ENCODE peak calls at places on chromosomes 7 and 10, in four cellular contexts. C is brain microvascular endothelial cell, R is OCI-LY7, N is H9. F is an unnamed sample.

GRCh38 chr10:28241766-28242399 is 61.0 kb downstream of the MPP7 start:
- DNase-seq in C (peak; percentile 57), R (peak; percentile 62), N (no peak), F (peak; percentile 41)

GRCh38 chr10:113273151-113273876 is 279.5 kb upstream of the HABP2 start:
- DNase-seq in C (no peak), R (no peak), N (no peak), F (peak; percentile 38)

GRCh38 chr10:32379314-32379949 is 32.5 kb upstream of the EPC1 start:
- DNase-seq in C (peak; percentile 59), R (peak; percentile 73), N (peak; percentile 36), F (peak; percentile 13)

GRCh38 chr7:6271091-6271658 is 1.2 kb downstream of the CYTH3 start:
- DNase-seq in C (no peak), R (no peak), N (peak; percentile 41), F (peak; percentile 29)

GRCh38 chr7:34453150-34453549 is 204.9 kb upstream of the NPSR1 start:
- DNase-seq in C (no peak), R (no peak), N (no peak), F (no peak)

GRCh38 chr7:43071604-43072003 is 40.8 kb upstream of the HECW1 start:
- DNase-seq in C (no peak), R (peak; percentile 73), N (peak; percentile 91), F (peak; percentile 49)

GRCh38 chr10:74171625-74172024 is 20.6 kb downstream of the ADK start:
- DNase-seq in C (peak; percentile 26), R (no peak), N (no peak), F (no peak)

GRCh38 chr7:4479367-4480039 is 202.6 kb upstream of the FOXK1 start:
- DNase-seq in C (peak; percentile 63), R (peak; percentile 51), N (peak; percentile 85), F (peak; percentile 33)

GRCh38 chr7:7421850-7422249 is 113.8 kb downstream of the COL28A1 start:
- DNase-seq in C (no peak), R (no peak), N (no peak), F (no peak)

GRCh38 chr10:102134416-102134815 is 1.6 kb downstream of the PPRC1 start:
- DNase-seq in C (no peak), R (no peak), N (no peak), F (no peak)

GRCh38 chr10:79129361-79129997 is 60.7 kb downstream of the ZMIZ1 start:
- DNase-seq in C (peak; percentile 36), R (no peak), N (peak; percentile 93), F (peak; percentile 79)
- TF ChIP-seq CTCF in C (peak; percentile 30), R (no peak), N (no peak), F (no peak)

GRCh38 chr7:1811850-1812692 is 142.0 kb downstream of the ELFN1 start:
- DNase-seq in C (no peak), R (peak; percentile 18), N (no peak), F (no peak)
- TF ChIP-seq CTCF in C (peak; percentile 28), R (peak; percentile 45), N (peak; percentile 63), F (peak; percentile 38)

DNA sequence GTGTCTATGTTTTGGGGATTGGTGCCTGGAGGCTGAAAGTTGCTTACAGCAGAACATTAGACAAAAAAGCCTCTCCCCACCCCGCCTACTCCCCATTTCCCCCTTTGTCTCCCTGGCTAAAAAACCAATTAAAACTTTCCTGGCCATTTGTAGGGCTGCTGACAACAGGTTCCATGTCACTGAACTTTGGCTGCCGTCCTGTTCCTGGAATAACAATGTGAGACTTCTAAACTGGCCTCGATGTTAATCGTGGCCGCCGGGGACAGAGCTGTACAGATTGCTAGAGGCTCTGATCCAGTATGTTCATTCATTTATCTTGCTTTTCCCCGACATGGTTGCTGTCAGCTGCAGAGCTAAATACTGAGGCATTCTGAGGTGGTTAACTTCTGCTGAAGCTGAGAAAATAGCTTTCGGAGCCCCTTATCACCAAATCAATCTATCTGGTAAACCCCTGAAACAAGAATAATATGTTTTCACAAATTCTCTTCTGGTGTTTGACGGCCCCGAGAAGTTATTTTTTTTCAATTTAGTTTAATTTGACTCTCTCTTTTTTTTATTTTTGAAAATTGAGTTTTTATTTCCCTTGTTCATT is 271.6 kb downstream of the GFRA1 start:
- DNase-seq in C (no peak), R (no peak), N (no peak), F (peak; percentile 20)
- TF ChIP-seq CTCF in C (no peak), R (no peak), N (no peak), F (no peak)

DNA sequence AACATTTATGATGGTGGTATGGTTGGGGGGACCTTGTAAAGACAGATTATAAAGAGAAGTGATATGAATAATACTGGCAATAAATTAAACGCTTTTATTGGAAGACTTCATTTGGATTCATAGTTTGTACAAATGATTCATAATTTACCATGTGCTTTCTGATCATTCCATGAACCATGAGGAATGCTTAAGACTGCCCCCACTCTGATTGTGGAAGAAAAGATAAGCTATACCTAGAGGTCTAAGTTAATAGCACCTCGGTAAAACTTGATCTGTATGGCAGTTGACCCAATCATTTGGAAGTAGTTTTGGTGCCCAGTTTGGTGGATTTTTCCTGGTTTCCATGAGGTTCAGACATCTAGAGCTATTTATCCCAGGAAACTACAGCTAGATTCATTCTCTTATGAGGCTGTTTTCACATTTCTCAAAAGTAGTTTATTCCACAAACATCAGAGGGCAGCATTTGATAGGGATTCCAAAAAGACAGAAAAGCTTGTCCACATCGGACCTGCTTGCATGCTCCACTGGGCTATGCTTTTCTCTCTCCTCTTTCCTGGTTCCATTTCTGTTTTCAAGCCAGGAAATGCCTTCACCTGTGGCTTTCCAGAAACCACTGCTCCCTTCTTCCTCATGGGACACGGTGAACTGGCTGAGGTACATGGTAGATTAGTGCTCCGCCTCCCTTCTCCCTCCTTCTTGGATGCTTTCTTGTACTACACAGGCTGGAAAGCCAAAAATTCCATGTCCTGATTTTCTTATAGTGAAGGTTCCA is 29.2 kb downstream of the TFAM start:
- DNase-seq in C (peak; percentile 71), R (no peak), N (no peak), F (no peak)
- TF ChIP-seq CTCF in C (peak; percentile 51), R (peak; percentile 33), N (peak; percentile 57), F (no peak)